ENCODE peak calls at places on chromosomes 16 and 17, in six cellular contexts. One of them, this sample, is unnamed.

GRCh38 chr16:56353054-56353921 is 72.1 kb downstream of the AMFR start:
- DNase-seq in HCT116: no peak
- DNase-seq in transverse colon: peak
- DNase-seq in stimulated activated CD4-positive, alpha-beta T cell treated with anti-CD3 and anti-CD28 coated beads, Interleukin-4, amount 100 ng/mL, for 4 hours: no peak
- DNase-seq in NCI-H1436: no peak
- DNase-seq in CD4-positive, CD25-positive, alpha-beta regulatory T cell: no peak
- DNase-seq in this sample: no peak

GRCh38 chr17:72183194-72183685 is 62.4 kb downstream of the SOX9 start:
- DNase-seq in stimulated activated CD4-positive, alpha-beta T cell treated with anti-CD3 and anti-CD28 coated beads, Interleukin-4, amount 100 ng/mL, for 4 hours: no peak
- DNase-seq in HCT116: no peak
- DNase-seq in NCI-H1436: no peak
- DNase-seq in transverse colon: no peak
- DNase-seq in CD4-positive, CD25-positive, alpha-beta regulatory T cell: no peak
- DNase-seq in this sample: no peak

GRCh38 chr16:15810411-15810810 is 46.4 kb downstream of the MYH11 start:
- DNase-seq in CD4-positive, CD25-positive, alpha-beta regulatory T cell: no peak
- DNase-seq in transverse colon: no peak
- DNase-seq in NCI-H1436: no peak
- DNase-seq in HCT116: no peak
- DNase-seq in stimulated activated CD4-positive, alpha-beta T cell treated with anti-CD3 and anti-CD28 coated beads, Interleukin-4, amount 100 ng/mL, for 4 hours: no peak
- DNase-seq in this sample: no peak

GRCh38 chr16:87483481-87483880 is 9.3 kb downstream of the ZCCHC14 start:
- DNase-seq in transverse colon: no peak
- DNase-seq in CD4-positive, CD25-positive, alpha-beta regulatory T cell: no peak
- DNase-seq in HCT116: no peak
- DNase-seq in NCI-H1436: no peak
- DNase-seq in stimulated activated CD4-positive, alpha-beta T cell treated with anti-CD3 and anti-CD28 coated beads, Interleukin-4, amount 100 ng/mL, for 4 hours: no peak
- DNase-seq in this sample: no peak

GRCh38 chr17:42779942-42780815 is at the start of gene WNK4:
- DNase-seq in NCI-H1436: no peak
- DNase-seq in CD4-positive, CD25-positive, alpha-beta regulatory T cell: no peak
- DNase-seq in transverse colon: peak
- DNase-seq in stimulated activated CD4-positive, alpha-beta T cell treated with anti-CD3 and anti-CD28 coated beads, Interleukin-4, amount 100 ng/mL, for 4 hours: no peak
- DNase-seq in HCT116: no peak
- DNase-seq in this sample: no peak

GRCh38 chr17:45895304-45895968 is 1.1 kb downstream of the MAPT start:
- DNase-seq in stimulated activated CD4-positive, alpha-beta T cell treated with anti-CD3 and anti-CD28 coated beads, Interleukin-4, amount 100 ng/mL, for 4 hours: peak
- DNase-seq in HCT116: no peak
- DNase-seq in NCI-H1436: peak
- DNase-seq in transverse colon: no peak
- DNase-seq in CD4-positive, CD25-positive, alpha-beta regulatory T cell: peak
- DNase-seq in this sample: peak

GRCh38 chr17:67993998-67994361 is 2.3 kb downstream of the C17orf58 start:
- DNase-seq in stimulated activated CD4-positive, alpha-beta T cell treated with anti-CD3 and anti-CD28 coated beads, Interleukin-4, amount 100 ng/mL, for 4 hours: no peak
- DNase-seq in HCT116: no peak
- DNase-seq in transverse colon: no peak
- DNase-seq in NCI-H1436: no peak
- DNase-seq in CD4-positive, CD25-positive, alpha-beta regulatory T cell: no peak
- DNase-seq in this sample: no peak

GRCh38 chr16:68311316-68311620 is 449 bp downstream of the PRMT7 start:
- DNase-seq in NCI-H1436: peak
- DNase-seq in stimulated activated CD4-positive, alpha-beta T cell treated with anti-CD3 and anti-CD28 coated beads, Interleukin-4, amount 100 ng/mL, for 4 hours: no peak
- DNase-seq in transverse colon: no peak
- DNase-seq in HCT116: no peak
- DNase-seq in CD4-positive, CD25-positive, alpha-beta regulatory T cell: no peak
- DNase-seq in this sample: no peak

GRCh38 chr16:82580293-82580900 is 46.4 kb upstream of the CDH13 start:
- DNase-seq in stimulated activated CD4-positive, alpha-beta T cell treated with anti-CD3 and anti-CD28 coated beads, Interleukin-4, amount 100 ng/mL, for 4 hours: no peak
- DNase-seq in transverse colon: no peak
- DNase-seq in HCT116: peak
- DNase-seq in NCI-H1436: no peak
- DNase-seq in CD4-positive, CD25-positive, alpha-beta regulatory T cell: no peak
- DNase-seq in this sample: no peak

GRCh38 chr17:83191388-83192160 is 112.2 kb downstream of the METRNL start:
- DNase-seq in transverse colon: no peak
- DNase-seq in CD4-positive, CD25-positive, alpha-beta regulatory T cell: no peak
- DNase-seq in HCT116: no peak
- DNase-seq in NCI-H1436: no peak
- DNase-seq in stimulated activated CD4-positive, alpha-beta T cell treated with anti-CD3 and anti-CD28 coated beads, Interleukin-4, amount 100 ng/mL, for 4 hours: no peak
- DNase-seq in this sample: peak

GRCh38 chr16:18788828-18789514 is 1.2 kb downstream of the RPS15A start:
- DNase-seq in transverse colon: no peak
- DNase-seq in HCT116: no peak
- DNase-seq in CD4-positive, CD25-positive, alpha-beta regulatory T cell: no peak
- DNase-seq in NCI-H1436: no peak
- DNase-seq in stimulated activated CD4-positive, alpha-beta T cell treated with anti-CD3 and anti-CD28 coated beads, Interleukin-4, amount 100 ng/mL, for 4 hours: no peak
- DNase-seq in this sample: no peak

GRCh38 chr17:56974055-56974454 is 3.9 kb upstream of the SCPEP1 start:
- DNase-seq in HCT116: no peak
- DNase-seq in NCI-H1436: no peak
- DNase-seq in stimulated activated CD4-positive, alpha-beta T cell treated with anti-CD3 and anti-CD28 coated beads, Interleukin-4, amount 100 ng/mL, for 4 hours: no peak
- DNase-seq in transverse colon: no peak
- DNase-seq in CD4-positive, CD25-positive, alpha-beta regulatory T cell: no peak
- DNase-seq in this sample: no peak

GRCh38 chr17:82414548-82415281 is 3.4 kb upstream of the HEXD start:
- DNase-seq in CD4-positive, CD25-positive, alpha-beta regulatory T cell: peak
- DNase-seq in stimulated activated CD4-positive, alpha-beta T cell treated with anti-CD3 and anti-CD28 coated beads, Interleukin-4, amount 100 ng/mL, for 4 hours: peak
- DNase-seq in HCT116: peak
- DNase-seq in transverse colon: peak
- DNase-seq in NCI-H1436: peak
- DNase-seq in this sample: peak

GRCh38 chr16:54493076-54493475 is 206.5 kb upstream of the IRX3 start:
- DNase-seq in HCT116: no peak
- DNase-seq in transverse colon: no peak
- DNase-seq in stimulated activated CD4-positive, alpha-beta T cell treated with anti-CD3 and anti-CD28 coated beads, Interleukin-4, amount 100 ng/mL, for 4 hours: no peak
- DNase-seq in CD4-positive, CD25-positive, alpha-beta regulatory T cell: no peak
- DNase-seq in NCI-H1436: no peak
- DNase-seq in this sample: no peak

GRCh38 chr16:85172465-85173071 is 60.3 kb upstream of the CIBAR2 start:
- DNase-seq in NCI-H1436: peak
- DNase-seq in transverse colon: no peak
- DNase-seq in stimulated activated CD4-positive, alpha-beta T cell treated with anti-CD3 and anti-CD28 coated beads, Interleukin-4, amount 100 ng/mL, for 4 hours: no peak
- DNase-seq in HCT116: peak
- DNase-seq in CD4-positive, CD25-positive, alpha-beta regulatory T cell: no peak
- DNase-seq in this sample: no peak

GRCh38 chr16:85465328-85466307 is 147.5 kb upstream of the GSE1 start:
- DNase-seq in NCI-H1436: no peak
- DNase-seq in HCT116: no peak
- DNase-seq in stimulated activated CD4-positive, alpha-beta T cell treated with anti-CD3 and anti-CD28 coated beads, Interleukin-4, amount 100 ng/mL, for 4 hours: no peak
- DNase-seq in transverse colon: no peak
- DNase-seq in CD4-positive, CD25-positive, alpha-beta regulatory T cell: no peak
- DNase-seq in this sample: no peak

GRCh38 chr17:19508327-19508867 is 25.3 kb upstream of the SLC47A1 start:
- DNase-seq in NCI-H1436: peak
- DNase-seq in CD4-positive, CD25-positive, alpha-beta regulatory T cell: no peak
- DNase-seq in stimulated activated CD4-positive, alpha-beta T cell treated with anti-CD3 and anti-CD28 coated beads, Interleukin-4, amount 100 ng/mL, for 4 hours: peak
- DNase-seq in HCT116: no peak
- DNase-seq in transverse colon: peak
- DNase-seq in this sample: peak

GRCh38 chr16:22627043-22627442 is 116.4 kb downstream of the NPIPB5 start:
- DNase-seq in stimulated activated CD4-positive, alpha-beta T cell treated with anti-CD3 and anti-CD28 coated beads, Interleukin-4, amount 100 ng/mL, for 4 hours: no peak
- DNase-seq in CD4-positive, CD25-positive, alpha-beta regulatory T cell: no peak
- DNase-seq in NCI-H1436: no peak
- DNase-seq in HCT116: no peak
- DNase-seq in transverse colon: no peak
- DNase-seq in this sample: no peak

GRCh38 chr17:1676401-1676800 is 8.3 kb downstream of the PRPF8 start:
- DNase-seq in CD4-positive, CD25-positive, alpha-beta regulatory T cell: no peak
- DNase-seq in transverse colon: no peak
- DNase-seq in HCT116: no peak
- DNase-seq in stimulated activated CD4-positive, alpha-beta T cell treated with anti-CD3 and anti-CD28 coated beads, Interleukin-4, amount 100 ng/mL, for 4 hours: no peak
- DNase-seq in NCI-H1436: no peak
- DNase-seq in this sample: no peak

GRCh38 chr16:4534151-4534790 is 4.3 kb downstream of the CDIP1 start:
- DNase-seq in stimulated activated CD4-positive, alpha-beta T cell treated with anti-CD3 and anti-CD28 coated beads, Interleukin-4, amount 100 ng/mL, for 4 hours: no peak
- DNase-seq in HCT116: no peak
- DNase-seq in transverse colon: no peak
- DNase-seq in NCI-H1436: no peak
- DNase-seq in CD4-positive, CD25-positive, alpha-beta regulatory T cell: peak
- DNase-seq in this sample: no peak

GRCh38 chr16:72664480-72665408 is 383.2 kb downstream of the ZFHX3 start:
- DNase-seq in NCI-H1436: peak
- DNase-seq in transverse colon: peak
- DNase-seq in CD4-positive, CD25-positive, alpha-beta regulatory T cell: peak
- DNase-seq in HCT116: peak
- DNase-seq in stimulated activated CD4-positive, alpha-beta T cell treated with anti-CD3 and anti-CD28 coated beads, Interleukin-4, amount 100 ng/mL, for 4 hours: peak
- DNase-seq in this sample: peak

GRCh38 chr16:19316846-19317245 is 31.3 kb downstream of the CLEC19A start:
- DNase-seq in CD4-positive, CD25-positive, alpha-beta regulatory T cell: no peak
- DNase-seq in transverse colon: no peak
- DNase-seq in NCI-H1436: no peak
- DNase-seq in stimulated activated CD4-positive, alpha-beta T cell treated with anti-CD3 and anti-CD28 coated beads, Interleukin-4, amount 100 ng/mL, for 4 hours: no peak
- DNase-seq in HCT116: no peak
- DNase-seq in this sample: no peak

GRCh38 chr16:554640-555413 is 5.4 kb upstream of the PRR35 start:
- DNase-seq in CD4-positive, CD25-positive, alpha-beta regulatory T cell: no peak
- DNase-seq in transverse colon: peak
- DNase-seq in stimulated activated CD4-positive, alpha-beta T cell treated with anti-CD3 and anti-CD28 coated beads, Interleukin-4, amount 100 ng/mL, for 4 hours: no peak
- DNase-seq in NCI-H1436: no peak
- DNase-seq in HCT116: no peak
- DNase-seq in this sample: no peak

GRCh38 chr17:8791910-8792270 is 7.3 kb downstream of the MFSD6L start:
- DNase-seq in CD4-positive, CD25-positive, alpha-beta regulatory T cell: no peak
- DNase-seq in transverse colon: no peak
- DNase-seq in NCI-H1436: no peak
- DNase-seq in HCT116: peak
- DNase-seq in stimulated activated CD4-positive, alpha-beta T cell treated with anti-CD3 and anti-CD28 coated beads, Interleukin-4, amount 100 ng/mL, for 4 hours: no peak
- DNase-seq in this sample: no peak

GRCh38 chr16:80739523-80739922 is 64.9 kb downstream of the CDYL2 start:
- DNase-seq in NCI-H1436: no peak
- DNase-seq in stimulated activated CD4-positive, alpha-beta T cell treated with anti-CD3 and anti-CD28 coated beads, Interleukin-4, amount 100 ng/mL, for 4 hours: peak
- DNase-seq in HCT116: no peak
- DNase-seq in CD4-positive, CD25-positive, alpha-beta regulatory T cell: no peak
- DNase-seq in transverse colon: no peak
- DNase-seq in this sample: no peak

GRCh38 chr17:19727466-19728113 is 11.2 kb upstream of the SLC47A2 start:
- DNase-seq in CD4-positive, CD25-positive, alpha-beta regulatory T cell: no peak
- DNase-seq in NCI-H1436: no peak
- DNase-seq in transverse colon: peak
- DNase-seq in stimulated activated CD4-positive, alpha-beta T cell treated with anti-CD3 and anti-CD28 coated beads, Interleukin-4, amount 100 ng/mL, for 4 hours: no peak
- DNase-seq in HCT116: no peak
- DNase-seq in this sample: no peak

GRCh38 chr17:79988163-79988971 is 47.3 kb downstream of the TBC1D16 start:
- DNase-seq in transverse colon: peak
- DNase-seq in NCI-H1436: no peak
- DNase-seq in stimulated activated CD4-positive, alpha-beta T cell treated with anti-CD3 and anti-CD28 coated beads, Interleukin-4, amount 100 ng/mL, for 4 hours: no peak
- DNase-seq in CD4-positive, CD25-positive, alpha-beta regulatory T cell: no peak
- DNase-seq in HCT116: peak
- DNase-seq in this sample: no peak

GRCh38 chr16:11047057-11047456 is 102.7 kb downstream of the CLEC16A start:
- DNase-seq in NCI-H1436: no peak
- DNase-seq in stimulated activated CD4-positive, alpha-beta T cell treated with anti-CD3 and anti-CD28 coated beads, Interleukin-4, amount 100 ng/mL, for 4 hours: no peak
- DNase-seq in CD4-positive, CD25-positive, alpha-beta regulatory T cell: no peak
- DNase-seq in HCT116: no peak
- DNase-seq in transverse colon: no peak
- DNase-seq in this sample: no peak

GRCh38 chr16:57642368-57643135 is 14.1 kb downstream of the ADGRG1 start:
- DNase-seq in HCT116: no peak
- DNase-seq in NCI-H1436: no peak
- DNase-seq in CD4-positive, CD25-positive, alpha-beta regulatory T cell: no peak
- DNase-seq in transverse colon: no peak
- DNase-seq in stimulated activated CD4-positive, alpha-beta T cell treated with anti-CD3 and anti-CD28 coated beads, Interleukin-4, amount 100 ng/mL, for 4 hours: no peak
- DNase-seq in this sample: no peak

GRCh38 chr16:28098959-28099945 is 35.7 kb upstream of the GSG1L start:
- DNase-seq in CD4-positive, CD25-positive, alpha-beta regulatory T cell: no peak
- DNase-seq in HCT116: no peak
- DNase-seq in transverse colon: no peak
- DNase-seq in NCI-H1436: no peak
- DNase-seq in stimulated activated CD4-positive, alpha-beta T cell treated with anti-CD3 and anti-CD28 coated beads, Interleukin-4, amount 100 ng/mL, for 4 hours: no peak
- DNase-seq in this sample: no peak

GRCh38 chr17:57853695-57854094 is 3.9 kb upstream of the MRPS23 start:
- DNase-seq in stimulated activated CD4-positive, alpha-beta T cell treated with anti-CD3 and anti-CD28 coated beads, Interleukin-4, amount 100 ng/mL, for 4 hours: no peak
- DNase-seq in transverse colon: peak
- DNase-seq in CD4-positive, CD25-positive, alpha-beta regulatory T cell: no peak
- DNase-seq in NCI-H1436: no peak
- DNase-seq in HCT116: no peak
- DNase-seq in this sample: no peak

GRCh38 chr17:41663451-41664171 is 25.1 kb upstream of the EIF1 start:
- DNase-seq in transverse colon: no peak
- DNase-seq in NCI-H1436: no peak
- DNase-seq in stimulated activated CD4-positive, alpha-beta T cell treated with anti-CD3 and anti-CD28 coated beads, Interleukin-4, amount 100 ng/mL, for 4 hours: no peak
- DNase-seq in CD4-positive, CD25-positive, alpha-beta regulatory T cell: no peak
- DNase-seq in HCT116: no peak
- DNase-seq in this sample: no peak

GRCh38 chr17:49694847-49695697 is 12.7 kb downstream of the SLC35B1 start:
- DNase-seq in CD4-positive, CD25-positive, alpha-beta regulatory T cell: peak
- DNase-seq in HCT116: no peak
- DNase-seq in transverse colon: peak
- DNase-seq in NCI-H1436: peak
- DNase-seq in stimulated activated CD4-positive, alpha-beta T cell treated with anti-CD3 and anti-CD28 coated beads, Interleukin-4, amount 100 ng/mL, for 4 hours: peak
- DNase-seq in this sample: peak

GRCh38 chr16:77674888-77675287 is 47.4 kb upstream of the NUDT7 start:
- DNase-seq in transverse colon: no peak
- DNase-seq in CD4-positive, CD25-positive, alpha-beta regulatory T cell: no peak
- DNase-seq in HCT116: no peak
- DNase-seq in stimulated activated CD4-positive, alpha-beta T cell treated with anti-CD3 and anti-CD28 coated beads, Interleukin-4, amount 100 ng/mL, for 4 hours: no peak
- DNase-seq in NCI-H1436: no peak
- DNase-seq in this sample: no peak

GRCh38 chr16:58503166-58503862 is 3.4 kb downstream of the NDRG4 start:
- DNase-seq in CD4-positive, CD25-positive, alpha-beta regulatory T cell: no peak
- DNase-seq in stimulated activated CD4-positive, alpha-beta T cell treated with anti-CD3 and anti-CD28 coated beads, Interleukin-4, amount 100 ng/mL, for 4 hours: no peak
- DNase-seq in NCI-H1436: no peak
- DNase-seq in transverse colon: no peak
- DNase-seq in HCT116: no peak
- DNase-seq in this sample: no peak

GRCh38 chr16:54774768-54775167 is 155.9 kb upstream of the IRX5 start:
- DNase-seq in CD4-positive, CD25-positive, alpha-beta regulatory T cell: no peak
- DNase-seq in stimulated activated CD4-positive, alpha-beta T cell treated with anti-CD3 and anti-CD28 coated beads, Interleukin-4, amount 100 ng/mL, for 4 hours: no peak
- DNase-seq in NCI-H1436: no peak
- DNase-seq in transverse colon: no peak
- DNase-seq in HCT116: no peak
- DNase-seq in this sample: no peak

GRCh38 chr16:46996952-46997458 is 23.5 kb upstream of the DNAJA2 start:
- DNase-seq in HCT116: no peak
- DNase-seq in NCI-H1436: no peak
- DNase-seq in transverse colon: no peak
- DNase-seq in CD4-positive, CD25-positive, alpha-beta regulatory T cell: no peak
- DNase-seq in stimulated activated CD4-positive, alpha-beta T cell treated with anti-CD3 and anti-CD28 coated beads, Interleukin-4, amount 100 ng/mL, for 4 hours: no peak
- DNase-seq in this sample: no peak

GRCh38 chr17:247767-248166 is 66.3 kb upstream of the DOC2B start:
- DNase-seq in transverse colon: peak
- DNase-seq in stimulated activated CD4-positive, alpha-beta T cell treated with anti-CD3 and anti-CD28 coated beads, Interleukin-4, amount 100 ng/mL, for 4 hours: no peak
- DNase-seq in HCT116: no peak
- DNase-seq in NCI-H1436: no peak
- DNase-seq in CD4-positive, CD25-positive, alpha-beta regulatory T cell: no peak
- DNase-seq in this sample: no peak